ENCODE peak calls at places on chromosomes 13 and 19, in eight cellular contexts. V is OCI-LY7, Z is A549, Y is transverse colon, G is brain microvascular endothelial cell, U is colonic mucosa, T is astrocyte, K is neural progenitor cell. J is an unnamed sample.

GRCh38 chr19:34416021-34416545 is 11.9 kb downstream of the PDCD2L start:
- DNase-seq in U (no peak), V (no peak), K (no peak), G (no peak), Y (no peak), T (peak), Z (no peak), J (peak)

GRCh38 chr19:48623556-48624066 is 4.3 kb downstream of the SPHK2 start:
- DNase-seq in T (no peak), U (no peak), Y (no peak), K (peak), V (no peak), Z (no peak), G (no peak), J (no peak)

GRCh38 chr13:101986316-101986715 is 415.5 kb downstream of the FGF14 start:
- DNase-seq in G (no peak), Y (no peak), U (no peak), V (no peak), K (no peak), T (no peak), Z (no peak), J (no peak)

GRCh38 chr13:94707400-94708021 is 4.8 kb downstream of the SOX21 start:
- DNase-seq in G (no peak), V (no peak), K (peak), Z (peak), Y (no peak), T (no peak), U (no peak), J (no peak)

GRCh38 chr13:37201081-37201480 is 95.6 kb upstream of the CSNK1A1L start:
- DNase-seq in T (no peak), G (no peak), U (no peak), Z (no peak), K (no peak), Y (no peak), V (no peak), J (no peak)

GRCh38 chr13:76882431-76882830 is 3.8 kb downstream of the KCTD12 start:
- DNase-seq in G (peak), Y (peak), T (peak), K (no peak), Z (no peak), U (no peak), V (no peak), J (no peak)

GRCh38 chr19:44607917-44608316 is 5.4 kb upstream of the IGSF23 start:
- DNase-seq in K (no peak), Z (no peak), V (no peak), G (no peak), Y (no peak), U (no peak), T (no peak), J (no peak)

GRCh38 chr19:10962863-10963262 is 2.0 kb downstream of the SMARCA4 start:
- DNase-seq in Y (no peak), G (no peak), T (no peak), Z (no peak), U (no peak), V (no peak), K (no peak), J (no peak)

GRCh38 chr13:35722438-35723060 is 246.1 kb upstream of the MAB21L1 start:
- DNase-seq in Y (no peak), U (no peak), Z (no peak), T (no peak), K (no peak), G (no peak), V (no peak), J (no peak)

GRCh38 chr19:3457531-3458228 is 22.6 kb downstream of the SMIM24 start:
- DNase-seq in V (no peak), K (no peak), U (no peak), T (no peak), Y (no peak), G (no peak), Z (peak), J (no peak)

GRCh38 chr13:24115671-24116070 is 44.8 kb upstream of the SPATA13 start:
- DNase-seq in V (no peak), U (no peak), G (no peak), T (no peak), K (no peak), Z (no peak), Y (no peak), J (no peak)

GRCh38 chr13:48158915-48159314 is 64.0 kb upstream of the MED4 start:
- DNase-seq in Z (no peak), G (no peak), T (no peak), V (no peak), U (no peak), Y (no peak), K (no peak), J (no peak)

GRCh38 chr13:19650742-19651141 is 17.3 kb downstream of the MPHOSPH8 start:
- DNase-seq in Z (no peak), U (no peak), T (no peak), G (no peak), Y (no peak), K (no peak), V (no peak), J (no peak)

GRCh38 chr19:3343619-3344502 is 22.5 kb upstream of the NFIC start:
- DNase-seq in K (no peak), T (peak), G (peak), V (peak), Y (peak), Z (peak), U (peak), J (peak)

GRCh38 chr13:20291675-20292074 is 59.6 kb upstream of the GJB6 start:
- DNase-seq in T (no peak), U (no peak), Y (no peak), Z (no peak), G (no peak), V (no peak), K (no peak), J (no peak)

GRCh38 chr13:33191425-33192221 is 93.9 kb downstream of the STARD13 start:
- DNase-seq in T (peak), Z (no peak), G (no peak), Y (no peak), U (no peak), K (no peak), V (no peak), J (no peak)

GRCh38 chr19:2534374-2535050 is 58.6 kb downstream of the GADD45B start:
- DNase-seq in Y (no peak), G (no peak), U (no peak), T (no peak), Z (no peak), V (no peak), K (no peak), J (no peak)

GRCh38 chr13:27770809-27771208 is 21.5 kb upstream of the GSX1 start:
- DNase-seq in K (peak), Z (peak), G (peak), V (peak), Y (peak), T (no peak), U (peak), J (peak)

GRCh38 chr19:21110183-21110582 is 28.2 kb downstream of the ZNF714 start:
- DNase-seq in G (no peak), K (no peak), V (no peak), U (no peak), Z (no peak), Y (no peak), T (no peak), J (no peak)

GRCh38 chr13:73865027-73865426 is 269.2 kb downstream of the KLF12 start:
- DNase-seq in U (no peak), Y (no peak), T (no peak), K (no peak), V (no peak), G (no peak), Z (no peak), J (no peak)

GRCh38 chr13:39818953-39819352 is 163.5 kb downstream of the COG6 start:
- DNase-seq in V (no peak), Y (no peak), T (peak), K (no peak), Z (no peak), U (no peak), G (peak), J (no peak)

GRCh38 chr13:39815345-39816111 is 160.1 kb downstream of the COG6 start:
- DNase-seq in G (peak), T (no peak), Y (no peak), K (no peak), U (no peak), V (no peak), Z (no peak), J (no peak)

GRCh38 chr13:39820606-39821005 is 165.1 kb downstream of the COG6 start:
- DNase-seq in K (peak), G (no peak), T (no peak), Z (no peak), V (no peak), Y (no peak), U (no peak), J (no peak)

GRCh38 chr13:39821977-39822376 is 166.5 kb downstream of the COG6 start:
- DNase-seq in V (no peak), K (no peak), U (no peak), G (no peak), Y (no peak), Z (no peak), T (no peak), J (no peak)

GRCh38 chr13:39816936-39817335 is 161.5 kb downstream of the COG6 start:
- DNase-seq in U (no peak), T (peak), G (peak), V (no peak), Y (no peak), Z (no peak), K (no peak), J (no peak)
- H3K27ac ChIP-seq in U (no peak), T (no peak), G (peak), V (no peak), Y (no peak), Z (no peak), K (no peak), J (no peak)

GRCh38 chr13:31015207-31015606 is 82.8 kb downstream of the TEX26 start:
- DNase-seq in G (no peak), Y (no peak), K (no peak), Z (no peak), U (no peak), V (no peak), T (no peak), J (no peak)
- H3K27ac ChIP-seq in G (no peak), Y (no peak), K (no peak), Z (no peak), U (no peak), V (no peak), T (no peak), J (no peak)

DNA sequence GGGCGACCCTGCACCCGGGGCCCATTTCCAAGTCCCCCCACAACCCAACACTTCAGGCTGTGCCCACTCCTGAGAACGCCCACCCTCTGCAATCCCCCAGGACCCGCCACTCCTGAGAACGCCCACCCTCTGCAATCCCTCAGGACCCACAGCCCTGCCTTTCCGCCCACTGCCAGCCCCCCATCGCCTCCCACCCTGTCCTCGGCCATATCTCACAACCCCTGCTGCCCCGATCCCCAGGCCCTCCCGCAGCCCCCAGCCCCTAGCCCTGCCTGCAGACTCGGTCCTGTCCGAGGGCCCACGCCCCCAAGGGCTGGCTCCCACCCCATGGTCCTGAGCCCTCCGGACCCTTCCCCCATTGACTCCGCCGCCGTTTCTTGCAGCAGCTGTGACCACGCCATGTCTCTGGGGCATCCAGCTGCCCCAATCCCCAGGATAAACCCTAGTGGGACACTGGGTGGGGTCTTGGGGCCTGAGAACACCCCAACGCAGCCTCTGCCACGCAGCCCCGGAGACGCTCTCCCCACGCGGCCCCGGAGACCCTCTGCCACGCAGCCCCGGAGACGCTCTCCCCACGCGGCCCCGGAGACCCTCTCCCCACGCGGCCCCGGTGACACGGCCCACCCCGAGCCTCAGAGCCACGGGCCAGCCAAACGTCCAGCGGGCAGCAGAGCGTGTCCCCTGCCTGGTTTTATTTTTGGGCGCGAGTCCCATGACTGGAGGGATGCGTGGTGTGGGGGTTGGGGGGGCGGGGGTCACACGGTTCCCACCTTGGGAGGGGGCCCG is 17.0 kb downstream of the SBNO2 start:
- DNase-seq in K (no peak), U (no peak), T (no peak), G (no peak), Z (no peak), Y (no peak), V (no peak), J (no peak)
- H3K27ac ChIP-seq in K (no peak), U (no peak), T (no peak), G (no peak), Z (peak), Y (no peak), V (no peak), J (no peak)

DNA sequence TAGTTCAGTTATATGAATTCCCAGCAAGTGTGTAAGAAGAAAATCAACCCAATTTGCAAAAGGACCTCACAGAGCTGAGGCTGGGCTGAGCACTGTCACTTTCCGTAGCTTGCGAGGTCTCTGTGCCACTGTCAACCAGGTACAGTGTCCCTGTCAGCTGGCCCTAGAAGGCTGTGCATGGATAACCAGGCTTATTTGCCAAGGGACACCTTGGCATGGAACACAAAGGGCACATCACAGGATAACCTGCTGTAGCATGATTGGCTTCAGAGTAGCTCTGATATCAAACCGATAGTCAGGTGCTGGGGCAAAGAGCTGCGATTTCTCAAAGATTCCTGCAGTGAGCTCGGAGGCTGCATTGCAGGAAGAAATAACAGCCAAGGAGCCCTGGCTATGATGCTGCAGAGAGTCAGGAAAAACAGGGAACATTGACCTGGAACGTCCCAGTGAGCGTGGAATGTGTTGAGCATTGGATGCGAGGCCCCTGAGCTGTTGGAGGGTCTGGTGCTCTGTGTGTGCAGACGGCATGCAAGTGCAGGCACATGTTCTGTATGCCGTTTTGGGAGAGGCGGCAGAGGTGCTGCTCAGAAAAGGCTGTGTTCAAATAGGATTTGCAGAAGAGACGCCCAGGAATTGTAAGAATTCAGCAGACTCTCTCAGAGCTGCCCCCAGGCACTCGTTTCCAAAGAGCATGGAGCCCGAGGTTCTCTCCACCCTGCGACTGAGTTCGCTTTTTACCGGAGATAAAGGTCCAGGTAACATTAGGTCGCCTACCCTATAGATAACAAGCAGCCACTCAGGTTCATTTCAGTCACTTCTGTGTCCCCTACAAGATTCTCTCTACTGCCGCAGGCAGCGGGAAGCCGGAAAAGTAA is 213.5 kb upstream of the IRS2 start:
- DNase-seq in Z (no peak), Y (no peak), K (peak), U (no peak), T (no peak), V (no peak), G (no peak), J (peak)
- H3K27ac ChIP-seq in Z (peak), Y (no peak), K (no peak), U (no peak), T (no peak), V (no peak), G (no peak), J (no peak)

J was measured in foreskin keratinocyte.